ENCODE peak calls at places on chromosomes 7 and 10, in seven cellular contexts. Q is BJ, J is tibial artery, M is H9, H is GM13976, I is choroid plexus epithelial cell, S is uterus. P is an unnamed sample.

GRCh38 chr10:33653584-33654367 is 319.3 kb upstream of the NRP1 start:
- DNase-seq in I (peak; percentile 49), J (no peak), M (no peak), H (no peak), S (no peak), Q (peak; percentile 77), P (no peak)

GRCh38 chr10:24446739-24447138 is 237.8 kb downstream of the KIAA1217 start:
- DNase-seq in H (no peak), Q (peak; percentile 83), S (no peak), M (no peak), J (no peak), I (peak; percentile 98), P (no peak)

GRCh38 chr7:127396184-127396583 is 3.7 kb upstream of the ZNF800 start:
- DNase-seq in S (no peak), H (no peak), M (peak; percentile 33), J (no peak), Q (no peak), I (peak; percentile 45), P (no peak)

GRCh38 chr10:118698421-118698820 is 56.3 kb downstream of the CACUL1 start:
- DNase-seq in Q (no peak), H (peak; percentile 43), S (no peak), J (no peak), M (no peak), I (peak; percentile 82), P (peak; percentile 21)

GRCh38 chr7:17654940-17655339 is 285.4 kb downstream of the SNX13 start:
- DNase-seq in Q (no peak), J (no peak), S (no peak), H (no peak), I (no peak), M (no peak), P (no peak)

GRCh38 chr7:122803323-122803722 is 82.9 kb downstream of the CADPS2 start:
- DNase-seq in H (no peak), M (no peak), S (no peak), I (peak; percentile 78), J (no peak), Q (no peak), P (peak; percentile 3)

GRCh38 chr10:71145352-71145945 is 66.9 kb upstream of the UNC5B start:
- DNase-seq in J (no peak), I (no peak), H (no peak), M (peak; percentile 15), Q (no peak), S (no peak), P (no peak)

GRCh38 chr7:100162874-100163533 is 4.5 kb upstream of the TRAPPC14 start:
- DNase-seq in I (no peak), J (no peak), S (no peak), Q (no peak), M (peak; percentile 55), H (peak; percentile 16), P (no peak)

GRCh38 chr10:26441491-26442214 is 3.5 kb downstream of the APBB1IP start:
- DNase-seq in S (no peak), M (no peak), J (no peak), H (no peak), Q (peak; percentile 50), I (no peak), P (no peak)

GRCh38 chr7:142391191-142391992 is 133.5 kb upstream of the PRSS58 start:
- DNase-seq in M (peak; percentile 76), Q (no peak), S (no peak), J (no peak), H (peak; percentile 25), I (peak; percentile 21), P (no peak)

GRCh38 chr7:100983451-100984187 is 14.3 kb downstream of the MUC12 start:
- DNase-seq in J (no peak), I (peak; percentile 46), S (no peak), M (no peak), H (no peak), Q (peak; percentile 71), P (no peak)

GRCh38 chr10:97726636-97727178 is 10.2 kb upstream of the ZFYVE27 start:
- DNase-seq in M (peak; percentile 88), J (no peak), I (peak; percentile 87), S (no peak), Q (no peak), H (no peak), P (no peak)

GRCh38 chr7:97004931-97005763 is at the start of gene DLX6:
- DNase-seq in J (no peak), I (no peak), S (peak; percentile 61), Q (no peak), M (peak; percentile 95), H (no peak), P (peak; percentile 67)

GRCh38 chr7:126185959-126186580 is 1066.7 kb downstream of the GRM8 start:
- DNase-seq in Q (no peak), H (no peak), M (peak; percentile 75), S (no peak), J (no peak), I (no peak), P (no peak)

GRCh38 chr10:58740620-58741369 is 228.1 kb downstream of the BICC1 start:
- DNase-seq in M (no peak), Q (no peak), H (no peak), J (no peak), I (no peak), S (no peak), P (no peak)

GRCh38 chr10:127117125-127117524 is 79.3 kb downstream of the INSYN2A start:
- DNase-seq in I (peak; percentile 74), M (peak; percentile 60), Q (peak; percentile 3), J (no peak), S (peak; percentile 31), H (no peak), P (no peak)

GRCh38 chr10:71823356-71823755 is 27.7 kb downstream of the PSAP start:
- DNase-seq in M (no peak), H (no peak), I (no peak), J (no peak), Q (no peak), S (no peak), P (no peak)

GRCh38 chr10:129761981-129762956 is 201.8 kb downstream of the EBF3 start:
- DNase-seq in H (no peak), M (peak; percentile 19), I (no peak), Q (no peak), J (peak; percentile 21), S (peak; percentile 1), P (no peak)

GRCh38 chr10:388661-389045 is 253.4 kb downstream of the ZMYND11 start:
- DNase-seq in M (no peak), S (no peak), J (peak; percentile 47), H (no peak), I (no peak), Q (no peak), P (no peak)

GRCh38 chr10:69491611-69492010 is 40.3 kb downstream of the TSPAN15 start:
- DNase-seq in M (no peak), I (no peak), H (no peak), S (peak; percentile 13), J (peak; percentile 44), Q (no peak), P (no peak)

GRCh38 chr7:139023076-139023475 is 12.8 kb downstream of the ZC3HAV1L start:
- DNase-seq in J (no peak), H (no peak), S (no peak), I (peak; percentile 67), M (no peak), Q (no peak), P (no peak)

GRCh38 chr7:156827587-156828203 is 65.3 kb downstream of the LMBR1 start:
- DNase-seq in M (no peak), S (no peak), I (peak; percentile 67), Q (no peak), J (no peak), H (no peak), P (no peak)

GRCh38 chr10:112429654-112430230 is 17.0 kb downstream of the ZDHHC6 start:
- DNase-seq in S (no peak), H (no peak), Q (no peak), M (no peak), I (no peak), J (no peak), P (no peak)

GRCh38 chr10:112429147-112429546 is 17.6 kb downstream of the ZDHHC6 start:
- DNase-seq in J (no peak), M (no peak), S (no peak), Q (no peak), I (no peak), H (no peak), P (no peak)

DNA sequence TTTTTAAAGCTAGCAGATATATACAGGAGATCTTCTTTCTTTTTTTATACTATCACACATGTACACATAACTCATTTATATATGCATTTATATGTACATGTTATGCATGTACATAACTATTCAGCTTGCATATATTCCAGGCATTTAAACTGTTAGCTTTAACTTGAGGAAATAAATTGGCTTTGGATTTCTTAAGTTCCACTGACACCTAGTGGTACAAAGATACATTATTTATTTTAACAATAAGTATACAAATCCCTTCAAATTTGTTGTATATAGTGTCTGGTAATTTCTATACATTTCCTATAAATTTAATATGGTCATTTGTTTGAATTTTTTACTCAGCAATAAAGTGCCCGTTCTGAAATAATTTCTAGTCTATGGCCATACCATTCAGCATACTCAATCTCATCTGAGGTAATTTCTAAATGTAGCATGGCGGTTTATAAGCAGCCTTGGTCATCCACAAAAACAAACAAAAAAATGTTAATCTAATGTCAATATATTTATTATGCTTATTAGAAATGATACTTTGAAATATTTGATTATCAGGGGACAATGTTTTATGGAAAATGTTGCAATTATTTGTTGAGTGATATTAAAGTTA is 11.6 kb downstream of the ZDHHC6 start:
- DNase-seq in I (peak; percentile 73), J (no peak), S (no peak), M (no peak), H (no peak), Q (peak; percentile 12), P (no peak)
- TF ChIP-seq CTCF in I (peak; percentile 49), J (peak; percentile 40), S (no peak), M (peak; percentile 63), H (no peak), Q (peak; percentile 34), P (no peak)

GRCh38 chr10:110919349-110919931 is at the start of gene SHOC2:
- DNase-seq in S (peak; percentile 98), I (no peak), H (no peak), Q (no peak), J (peak; percentile 100), M (peak; percentile 100), P (no peak)
- TF ChIP-seq CTCF in S (no peak), I (peak; percentile 36), H (no peak), Q (peak; percentile 41), J (no peak), M (peak; percentile 35), P (peak; percentile 7)

DNA sequence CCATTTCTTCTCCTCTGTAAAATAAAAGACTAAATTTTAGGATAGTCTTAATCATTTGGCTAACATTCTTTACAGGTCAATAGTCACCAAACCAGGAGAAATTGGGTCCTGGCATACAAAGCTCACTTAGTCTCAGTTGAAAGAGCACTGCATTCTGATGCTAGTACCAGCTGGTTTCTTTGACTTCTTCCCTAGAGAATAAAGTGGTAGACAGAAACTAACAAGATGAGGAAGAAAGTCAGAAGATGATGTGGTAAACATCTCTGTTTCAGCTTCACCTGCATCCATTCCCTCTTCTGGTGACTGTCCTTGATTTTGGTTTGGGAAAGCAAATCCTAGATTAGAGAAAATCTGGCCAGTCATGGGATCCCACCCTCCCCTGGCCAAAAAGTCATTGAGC is 37.2 kb downstream of the NKX2-3 start:
- DNase-seq in S (no peak), H (no peak), Q (no peak), I (no peak), M (no peak), J (no peak), P (no peak)
- TF ChIP-seq CTCF in S (no peak), H (no peak), Q (no peak), I (no peak), M (no peak), J (no peak), P (no peak)

DNA sequence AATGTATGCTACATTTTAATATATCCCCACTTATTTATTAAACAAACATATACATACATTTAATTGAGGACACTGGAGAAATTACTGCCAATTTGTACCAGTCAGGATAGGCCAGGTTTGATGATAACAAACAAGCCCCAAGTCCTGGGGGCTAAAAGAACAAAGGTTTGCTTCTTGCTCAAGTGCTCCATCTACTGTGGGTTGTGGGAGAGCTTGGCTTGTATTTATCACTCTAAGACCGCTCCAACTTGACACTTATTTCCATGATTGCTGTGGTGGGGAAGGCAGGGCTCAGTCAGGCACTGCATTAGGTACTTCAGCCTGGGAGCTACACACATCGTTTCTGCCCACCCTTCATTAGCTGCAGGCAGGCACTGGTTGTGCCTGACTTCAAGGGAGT is 136.6 kb upstream of the ZNF32 start:
- DNase-seq in J (no peak), S (no peak), I (peak; percentile 38), M (no peak), Q (no peak), H (no peak), P (no peak)
- TF ChIP-seq CTCF in J (no peak), S (no peak), I (peak; percentile 46), M (peak; percentile 52), Q (peak; percentile 14), H (no peak), P (no peak)

P was measured in GM20000.